ENCODE peak calls at places on chromosome 19, in five cellular contexts. A is breast epithelium, S is heart left ventricle, R is epithelial cell of proximal tubule, D is mucosa of descending colon. N is an unnamed sample.

GRCh38 chr19:57363734-57364181 is 407 bp downstream of the TRAPPC2B start:
- DNase-seq in A (no peak), R (no peak), S (no peak), D (no peak), N (no peak)

GRCh38 chr19:49151339-49152217 is 3.6 kb downstream of the HRC start:
- DNase-seq in R (no peak), S (peak), A (peak), D (peak), N (no peak)

GRCh38 chr19:18385675-18386542 is at the start of gene GDF15:
- DNase-seq in S (peak), D (peak), A (no peak), R (peak), N (peak)

GRCh38 chr19:1001538-1002166 is 1.4 kb downstream of the GRIN3B start:
- DNase-seq in R (no peak), D (peak), S (peak), A (no peak), N (no peak)

GRCh38 chr19:1676351-1677266 is 24.2 kb upstream of the TCF3 start:
- DNase-seq in A (no peak), S (no peak), D (no peak), R (no peak), N (no peak)

GRCh38 chr19:3783660-3784584 is 2.3 kb downstream of the MATK start:
- DNase-seq in A (no peak), D (no peak), R (no peak), S (no peak), N (no peak)

GRCh38 chr19:12295191-12295590 is 508 bp upstream of the ZNF44 start:
- DNase-seq in A (no peak), S (no peak), D (no peak), R (no peak), N (no peak)

GRCh38 chr19:42538841-42539709 is 10.8 kb upstream of the CEACAM1 start:
- DNase-seq in S (no peak), D (no peak), A (no peak), R (no peak), N (no peak)

GRCh38 chr19:46384396-46384795 is 29.0 kb downstream of the CCDC8 start:
- DNase-seq in S (no peak), A (no peak), D (peak), R (no peak), N (no peak)

GRCh38 chr19:13842294-13843103 is 34.4 kb upstream of the NANOS3 start:
- DNase-seq in D (peak), R (no peak), A (peak), S (peak), N (no peak)

GRCh38 chr19:13841339-13842293 is 35.3 kb upstream of the NANOS3 start:
- DNase-seq in R (no peak), D (peak), A (peak), S (peak), N (no peak)

GRCh38 chr19:13839938-13840750 is 36.8 kb upstream of the NANOS3 start:
- DNase-seq in D (peak), S (peak), A (peak), R (no peak), N (no peak)

GRCh38 chr19:13839193-13839937 is 37.6 kb upstream of the NANOS3 start:
- DNase-seq in R (no peak), D (peak), S (peak), A (peak), N (no peak)

DNA sequence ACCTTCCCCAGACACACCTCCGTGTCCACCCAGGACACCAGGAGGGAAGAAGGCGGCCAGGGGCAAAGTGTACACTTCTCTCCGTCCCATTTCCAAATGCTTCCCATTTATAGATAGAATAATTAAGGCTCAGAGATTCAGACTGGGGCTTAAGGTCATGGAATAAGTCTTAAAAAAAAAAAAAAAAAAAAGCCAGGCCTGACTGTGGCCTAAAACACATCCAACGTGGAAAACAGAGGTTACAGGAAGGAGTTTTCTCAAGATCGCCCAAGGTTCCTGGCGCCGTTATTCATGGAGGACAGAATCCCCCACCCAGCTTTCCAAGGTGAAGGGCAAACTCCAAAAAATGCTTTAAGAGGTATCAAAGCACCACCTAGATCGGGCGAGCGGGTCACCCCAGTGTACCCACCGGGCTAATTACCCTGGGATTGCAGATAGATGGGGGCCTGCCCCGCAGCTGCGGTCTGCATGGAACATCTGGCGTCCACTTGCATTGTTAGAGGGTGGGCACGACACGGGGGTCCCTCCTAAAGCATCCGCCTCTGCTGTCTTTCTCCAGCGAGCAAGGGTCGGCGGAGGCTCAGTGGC is 36.1 kb upstream of the NANOS3 start:
- DNase-seq in S (no peak), A (no peak), D (no peak), R (no peak), N (no peak)
- H3K4me3 ChIP-seq in S (peak), A (peak), D (no peak), R (peak), N (peak)

GRCh38 chr19:33819875-33820781 is 23.5 kb downstream of the KCTD15 start:
- DNase-seq in D (peak), A (peak), S (peak), R (no peak), N (peak)

GRCh38 chr19:33818426-33818825 is 21.8 kb downstream of the KCTD15 start:
- DNase-seq in R (no peak), A (no peak), D (no peak), S (no peak), N (no peak)

GRCh38 chr19:33821871-33822270 is 25.2 kb downstream of the KCTD15 start:
- DNase-seq in A (no peak), S (no peak), R (no peak), D (no peak), N (no peak)

GRCh38 chr19:33815410-33816340 is 19.0 kb downstream of the KCTD15 start:
- DNase-seq in R (no peak), A (no peak), S (no peak), D (no peak), N (no peak)

GRCh38 chr19:33819496-33819874 is 22.8 kb downstream of the KCTD15 start:
- DNase-seq in D (no peak), A (no peak), R (no peak), S (no peak), N (no peak)
- H3K4me3 ChIP-seq in D (no peak), A (peak), R (no peak), S (peak), N (peak)

GRCh38 chr19:50640368-50640767 is 687 bp upstream of the SYT3 start:
- DNase-seq in R (no peak), D (no peak), A (no peak), S (no peak), N (no peak)
- H3K4me3 ChIP-seq in R (no peak), D (no peak), A (no peak), S (no peak), N (no peak)

GRCh38 chr19:11089254-11090013 is at the start of gene LDLR:
- DNase-seq in R (peak), S (peak), A (peak), D (peak), N (peak)

GRCh38 chr19:11094520-11094894 is 5.2 kb downstream of the LDLR start:
- DNase-seq in R (no peak), D (no peak), A (no peak), S (no peak), N (no peak)

GRCh38 chr19:11091343-11092153 is 2.3 kb downstream of the LDLR start:
- DNase-seq in A (peak), D (peak), S (peak), R (peak), N (peak)

GRCh38 chr19:11090264-11091032 is 1.2 kb downstream of the LDLR start:
- DNase-seq in A (peak), R (no peak), D (peak), S (peak), N (peak)

GRCh38 chr19:11092181-11092538 is 2.9 kb downstream of the LDLR start:
- DNase-seq in D (no peak), A (no peak), S (no peak), R (peak), N (no peak)
- H3K4me3 ChIP-seq in D (no peak), A (peak), S (peak), R (peak), N (peak)

GRCh38 chr19:54574051-54574450 is 461 bp downstream of the LILRA2 start:
- DNase-seq in R (no peak), A (no peak), D (no peak), S (no peak), N (no peak)

GRCh38 chr19:54570316-54570715 is 3.3 kb upstream of the LILRA2 start:
- DNase-seq in A (no peak), S (no peak), R (no peak), D (no peak), N (no peak)

GRCh38 chr19:54572696-54573311 is 786 bp upstream of the LILRA2 start:
- DNase-seq in R (no peak), D (no peak), A (no peak), S (no peak), N (no peak)

GRCh38 chr19:54574527-54575056 is 1.0 kb downstream of the LILRA2 start:
- DNase-seq in A (no peak), D (no peak), S (no peak), R (no peak), N (no peak)

DNA sequence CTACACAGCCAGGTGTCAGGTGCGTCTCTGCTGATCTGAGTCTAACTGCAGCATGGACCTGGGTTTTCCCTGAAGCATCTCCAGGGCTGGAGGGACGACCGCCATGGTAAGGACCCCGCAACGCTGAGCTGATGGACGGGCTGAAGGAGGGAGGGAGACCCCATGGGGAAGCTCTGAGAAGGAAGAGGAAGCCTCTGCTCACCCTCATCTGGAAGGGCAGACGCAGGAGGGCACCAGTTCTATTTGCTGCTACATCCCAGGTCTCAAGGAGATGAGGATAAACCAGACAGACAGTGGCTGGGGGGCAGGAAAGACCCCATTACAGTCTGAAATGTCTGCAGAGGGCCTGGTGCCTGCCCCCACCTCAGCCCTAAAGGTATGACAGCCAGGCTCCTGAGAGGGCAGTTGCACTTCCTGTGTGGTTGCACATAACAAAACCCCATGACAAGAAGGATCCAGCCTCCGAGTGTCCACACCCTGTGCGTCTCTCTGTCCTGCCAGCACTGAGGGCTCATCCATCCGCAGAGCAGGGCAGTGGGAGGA is at the start of gene LILRA2:
- DNase-seq in R (no peak), A (no peak), D (no peak), S (no peak), N (no peak)
- H3K4me3 ChIP-seq in R (no peak), A (no peak), D (no peak), S (peak), N (no peak)

DNA sequence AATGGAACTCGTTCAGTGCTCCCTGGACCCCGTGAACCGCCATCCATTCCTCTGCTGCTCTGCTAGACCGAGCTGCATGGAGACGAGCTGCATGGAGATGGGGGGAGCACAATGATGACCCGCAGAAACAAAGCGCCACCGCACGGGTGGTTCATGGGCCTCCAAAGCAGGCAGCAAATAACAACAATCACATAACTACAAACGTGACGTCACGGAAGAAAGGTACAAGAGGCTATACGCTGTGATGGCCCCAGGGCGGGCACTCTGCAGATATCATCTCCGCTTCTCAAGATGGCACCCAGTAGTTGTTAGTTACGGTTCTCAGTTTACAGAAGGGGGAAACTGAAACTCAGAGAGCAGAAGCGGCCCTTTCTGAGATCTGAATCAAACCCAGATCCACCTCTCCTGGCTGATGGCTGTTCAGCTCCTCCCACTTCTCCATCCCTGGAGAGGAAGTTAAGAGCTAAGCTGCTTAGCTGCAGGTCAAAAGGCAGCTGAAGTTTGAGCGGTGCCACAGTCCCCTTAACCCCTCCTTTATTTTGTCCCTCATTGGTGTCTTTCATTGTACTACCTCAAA is 1.7 kb downstream of the ATP13A1 start:
- DNase-seq in A (no peak), S (no peak), D (peak), R (no peak), N (no peak)
- H3K4me3 ChIP-seq in A (no peak), S (no peak), D (no peak), R (peak), N (peak)

DNA sequence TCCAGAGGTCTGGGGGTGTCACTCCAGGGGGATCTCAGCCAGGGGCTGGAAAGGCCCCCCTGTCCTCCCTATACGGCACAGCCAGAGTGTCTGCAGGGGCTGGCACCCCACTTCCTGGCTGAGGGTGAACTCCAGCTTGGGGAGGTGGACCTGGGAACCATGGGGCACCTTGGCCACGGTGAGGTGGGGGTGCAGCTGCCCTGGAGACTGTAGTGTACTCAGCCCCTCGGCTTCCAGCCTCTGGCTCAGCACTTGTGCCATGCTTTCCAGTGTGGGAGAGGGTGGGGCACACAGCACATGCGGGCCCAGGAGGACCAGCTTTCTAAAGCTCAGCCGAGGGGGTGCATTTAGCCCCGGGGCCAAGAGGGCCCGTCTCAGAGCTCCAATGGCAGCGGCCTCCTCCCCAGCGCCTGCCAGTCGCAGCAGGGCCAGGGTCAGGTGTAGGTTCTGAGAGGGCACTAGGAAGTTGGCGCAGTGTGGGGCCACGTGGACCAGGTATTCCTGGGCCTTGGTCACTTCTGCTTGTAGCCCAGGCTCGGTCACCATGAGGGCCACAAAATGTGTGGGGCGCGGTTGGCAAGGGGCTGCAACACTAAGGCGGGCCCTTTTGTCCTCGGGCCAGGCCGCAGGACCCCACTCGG is 1.4 kb downstream of the LENG9 start:
- DNase-seq in S (no peak), A (no peak), R (no peak), D (peak), N (no peak)
- H3K4me3 ChIP-seq in S (peak), A (peak), R (peak), D (no peak), N (peak)

N was measured in skeletal muscle cell.